ENCODE peak calls at places on chromosome 10, in ten cellular contexts. M, G, A, P, K, F, D, N, E and Q are unnamed samples.

GRCh38 chr10:115861864-115862263 is 411.1 kb downstream of the GFRA1 start:
- DNase-seq in E (no peak), G (no peak), P (no peak), K (no peak), F (no peak), D (no peak), M (peak; percentile 10), N (no peak), A (peak; percentile 52), Q (no peak)

GRCh38 chr10:3265081-3265480 is 92.5 kb upstream of the PITRM1 start:
- DNase-seq in M (no peak), E (no peak), F (no peak), N (no peak), P (no peak), A (peak; percentile 47), G (no peak), K (no peak), D (no peak), Q (no peak)

GRCh38 chr10:87095241-87095945 is 387 bp downstream of the SHLD2 start:
- DNase-seq in E (peak; percentile 93), G (peak; percentile 82), P (peak; percentile 77), D (peak; percentile 85), N (peak; percentile 86), A (peak; percentile 81), F (peak; percentile 75), K (peak; percentile 76), M (peak; percentile 59), Q (peak; percentile 68)

GRCh38 chr10:16440396-16441105 is 3.7 kb downstream of the PTER start:
- DNase-seq in A (peak; percentile 39), K (no peak), D (no peak), N (peak; percentile 25), M (peak; percentile 51), F (no peak), P (peak; percentile 56), G (no peak), E (no peak), Q (no peak)

GRCh38 chr10:71285180-71285545 is 33.9 kb upstream of the SLC29A3 start:
- DNase-seq in D (no peak), N (peak; percentile 42), A (no peak), K (peak; percentile 28), P (peak; percentile 44), F (peak; percentile 65), M (peak; percentile 47), G (peak; percentile 69), E (no peak), Q (no peak)

GRCh38 chr10:117137911-117138642 is at the start of gene VAX1:
- DNase-seq in M (peak; percentile 30), P (no peak), G (no peak), E (no peak), A (no peak), K (no peak), D (no peak), F (no peak), N (no peak), Q (no peak)

GRCh38 chr10:48574322-48574796 is 30.5 kb downstream of the ARHGAP22 start:
- DNase-seq in E (peak; percentile 38), F (peak; percentile 89), D (no peak), P (no peak), M (no peak), K (no peak), N (no peak), G (no peak), A (no peak), Q (no peak)

GRCh38 chr10:88070080-88070880 is 206.9 kb downstream of the PTEN start:
- DNase-seq in F (peak; percentile 71), E (no peak), G (peak; percentile 16), P (no peak), D (no peak), N (no peak), K (no peak), A (no peak), M (no peak), Q (no peak)

GRCh38 chr10:93126484-93127052 is 52.9 kb downstream of the CYP26A1 start:
- DNase-seq in M (no peak), D (no peak), N (no peak), A (no peak), K (no peak), G (peak; percentile 40), E (no peak), P (no peak), F (peak; percentile 13), Q (no peak)

GRCh38 chr10:43176271-43176670 is 38.0 kb downstream of the CSGALNACT2 start:
- DNase-seq in A (no peak), F (no peak), M (no peak), G (no peak), D (no peak), E (no peak), N (no peak), K (no peak), P (no peak), Q (no peak)
- H3K36me3 ChIP-seq in A (peaks cover 19% of the 10 kb centered on the region), F (peaks cover 94% of the 10 kb centered on the region), M (peaks cover 6% of the 10 kb centered on the region), G (no peaks in the 10 kb centered on the region), D (peaks cover 69% of the 10 kb centered on the region), E (peaks cover 35% of the 10 kb centered on the region), N (no peaks in the 10 kb centered on the region), K (peaks cover 5% of the 10 kb centered on the region), P (peaks cover 78% of the 10 kb centered on the region), Q (peaks cover 37% of the 10 kb centered on the region)

GRCh38 chr10:102672822-102673200 is 28.5 kb downstream of the TRIM8 start:
- DNase-seq in G (no peak), A (no peak), N (no peak), D (no peak), K (no peak), E (no peak), P (no peak), F (no peak), M (no peak), Q (no peak)

GRCh38 chr10:102675151-102675886 is 31.0 kb downstream of the TRIM8 start:
- DNase-seq in E (peak; percentile 7), F (no peak), D (no peak), K (no peak), N (no peak), G (peak; percentile 51), A (no peak), M (no peak), P (no peak), Q (no peak)

GRCh38 chr10:102673235-102673634 is 29.0 kb downstream of the TRIM8 start:
- DNase-seq in A (no peak), E (no peak), M (no peak), D (no peak), G (no peak), F (no peak), N (no peak), P (no peak), K (no peak), Q (no peak)

GRCh38 chr10:102674566-102674965 is 30.3 kb downstream of the TRIM8 start:
- DNase-seq in A (no peak), M (no peak), E (no peak), F (no peak), K (peak; percentile 53), G (peak; percentile 54), D (no peak), P (no peak), N (no peak), Q (no peak)

DNA sequence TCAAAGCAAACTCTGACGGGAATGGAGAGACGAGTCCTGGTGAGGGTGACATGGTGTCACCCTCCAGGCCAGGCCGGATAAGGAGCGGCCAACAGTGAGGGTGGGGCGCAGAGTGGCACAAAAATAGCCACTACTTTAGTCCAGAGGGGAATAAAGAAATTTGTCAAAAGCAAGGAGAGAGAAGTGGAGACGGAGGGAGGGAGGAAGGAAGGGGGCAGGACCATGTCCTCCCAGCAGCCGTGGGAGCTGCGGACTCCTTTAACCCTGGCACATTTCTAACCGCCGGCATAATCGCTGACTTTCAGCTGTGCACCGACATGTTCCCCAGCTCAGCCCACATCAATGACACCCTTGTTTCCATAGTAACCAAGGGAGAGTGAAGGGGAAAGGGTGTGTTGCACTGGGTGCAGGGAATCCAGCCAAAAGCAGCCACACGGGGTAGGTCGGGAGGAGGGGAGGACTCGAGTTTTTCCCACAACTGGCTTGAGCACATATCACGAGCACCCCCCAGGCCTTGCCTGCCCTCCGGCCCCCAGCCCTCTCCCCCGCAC is 29.8 kb downstream of the TRIM8 start:
- DNase-seq in K (peak; percentile 60), N (peak; percentile 51), F (no peak), G (peak; percentile 95), A (peak; percentile 71), D (peak; percentile 70), E (peak; percentile 86), P (peak; percentile 44), M (no peak), Q (peak; percentile 49)
- H3K4me1 ChIP-seq in K (peaks cover 100% of the 10 kb centered on the region), N (no peaks in the 10 kb centered on the region), F (peaks cover 20% of the 10 kb centered on the region), G (peaks cover 65% of the 10 kb centered on the region), A (peaks cover 38% of the 10 kb centered on the region), D (peaks cover 100% of the 10 kb centered on the region), E (peaks cover 33% of the 10 kb centered on the region), P (peaks cover 46% of the 10 kb centered on the region), M (peaks cover 12% of the 10 kb centered on the region), Q (peaks cover 43% of the 10 kb centered on the region)

DNA sequence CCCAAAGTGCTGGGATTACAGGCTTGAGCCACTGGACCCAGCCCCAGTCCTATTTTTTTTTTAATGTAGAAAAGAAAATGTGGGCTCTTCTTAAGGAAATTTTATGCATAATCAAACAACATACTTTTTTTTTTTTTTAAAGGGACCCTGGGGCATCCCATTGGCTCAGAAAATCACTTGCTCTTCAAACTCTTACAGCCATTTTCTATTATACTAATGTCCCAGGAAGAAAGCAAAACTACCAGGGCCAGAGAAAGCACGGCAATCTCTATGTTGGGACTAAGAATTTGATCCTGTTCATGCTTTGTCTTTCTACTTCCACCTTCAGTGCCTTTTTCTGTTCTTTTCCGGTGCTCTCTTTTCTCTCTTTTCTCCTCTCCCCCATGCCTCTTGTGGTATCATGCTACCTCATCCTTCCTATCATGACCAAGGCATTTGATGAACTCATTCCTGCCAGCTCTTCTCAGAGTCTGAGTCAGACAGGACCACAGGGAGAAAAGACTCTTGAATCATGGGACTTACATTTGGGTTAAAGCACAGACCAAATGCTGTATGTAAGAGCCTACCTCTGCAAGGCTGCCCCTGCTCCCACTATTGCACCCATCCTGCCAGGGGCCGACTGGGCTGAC is 76.4 kb upstream of the CCNY start:
- DNase-seq in K (peak; percentile 14), E (no peak), P (no peak), G (peak; percentile 36), M (peak; percentile 99), A (peak; percentile 98), D (no peak), N (no peak), F (no peak), Q (no peak)
- H3K27ac ChIP-seq in K (no peak overlapping the region), E (no peak overlapping the region), P (no peak overlapping the region), G (no peak overlapping the region), M (peak overlapping the region; percentile 17), A (peak overlapping the region; percentile 93), D (no peak overlapping the region), N (no peak overlapping the region), F (no peak overlapping the region), Q (no peak overlapping the region)

DNA sequence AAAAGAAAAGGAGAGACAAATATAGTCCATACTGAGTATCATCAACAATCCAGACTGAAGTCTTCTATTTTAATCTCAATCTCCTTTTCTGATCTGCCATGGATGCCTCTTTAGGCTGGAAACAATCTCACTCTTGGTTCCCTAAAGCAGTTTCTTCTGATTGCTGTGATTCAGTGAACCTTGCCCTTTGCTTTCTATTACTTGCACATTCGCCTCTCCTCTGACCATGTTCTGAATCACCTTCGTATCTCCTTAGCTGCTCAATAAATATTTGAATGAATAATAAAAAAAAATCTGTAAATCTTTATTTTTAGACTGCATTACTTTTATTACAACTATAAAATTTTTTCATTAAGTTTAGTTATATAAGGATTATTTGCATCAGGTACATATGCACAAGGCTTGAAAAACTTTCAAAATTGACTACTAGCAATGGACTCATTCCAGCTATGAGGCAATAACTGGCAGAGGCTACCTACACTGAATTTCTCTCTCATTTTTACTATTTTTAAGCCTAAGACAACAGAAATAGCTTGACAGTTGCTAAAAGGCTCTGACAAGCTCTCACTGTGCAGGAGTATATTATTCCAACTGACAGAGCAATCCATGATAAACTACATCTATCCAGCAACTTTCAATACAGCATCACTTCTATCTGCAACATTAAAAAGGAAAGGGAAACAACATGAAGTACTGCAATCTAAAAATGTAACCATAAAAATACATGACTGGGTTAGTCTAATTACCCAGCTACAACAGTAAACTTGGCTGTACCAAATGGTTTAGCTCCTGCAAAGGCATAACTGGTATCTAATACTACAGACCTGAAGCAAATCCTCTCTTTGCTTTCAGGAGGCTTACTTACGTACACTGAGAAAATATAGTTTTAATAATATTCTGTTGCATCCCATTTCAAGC is 25.6 kb downstream of the TM9SF3 start:
- DNase-seq in K (no peak), N (no peak), F (no peak), P (no peak), D (no peak), E (no peak), G (no peak), M (peak; percentile 40), A (no peak), Q (no peak)
- H3K36me3 ChIP-seq in K (peaks cover 63% of the 10 kb centered on the region), N (no peaks in the 10 kb centered on the region), F (peaks cover 86% of the 10 kb centered on the region), P (peaks cover 82% of the 10 kb centered on the region), D (peaks cover 45% of the 10 kb centered on the region), E (peaks cover 10% of the 10 kb centered on the region), G (peaks cover 18% of the 10 kb centered on the region), M (peaks cover 6% of the 10 kb centered on the region), A (peaks cover 34% of the 10 kb centered on the region), Q (peaks cover 9% of the 10 kb centered on the region)